ENCODE peak calls at places on chromosome 21, in four cellular contexts. Z, I, P and U are unnamed samples.

GRCh38 chr21:16908087-16908486 is 604.8 kb upstream of the CXADR start:
- DNase-seq in I (no peak), P (no peak), Z (peak; percentile 1), U (no peak)

GRCh38 chr21:34639882-34640788 is 25.2 kb upstream of the RCAN1 start:
- DNase-seq in P (no peak), Z (no peak), I (no peak), U (no peak)

GRCh38 chr21:31781737-31782136 is 49.8 kb upstream of the SCAF4 start:
- DNase-seq in P (peak; percentile 59), I (no peak), Z (peak; percentile 72), U (no peak)

GRCh38 chr21:46155514-46156377 is at the start of gene FTCD:
- DNase-seq in Z (no peak), P (peak; percentile 61), I (no peak), U (peak; percentile 38)

GRCh38 chr21:46081022-46081861 is 16.7 kb upstream of the COL6A2 start:
- DNase-seq in I (no peak), Z (no peak), P (no peak), U (peak; percentile 38)

GRCh38 chr21:33286600-33287456 is 20.7 kb downstream of the IL10RB start:
- DNase-seq in P (peak; percentile 75), I (no peak), Z (no peak), U (peak; percentile 93)

GRCh38 chr21:45965084-45965826 is 16.3 kb upstream of the COL6A1 start:
- DNase-seq in P (no peak), Z (no peak), I (no peak), U (no peak)

GRCh38 chr21:32283001-32283400 is 4.2 kb upstream of the MIS18A start:
- DNase-seq in I (no peak), P (no peak), Z (no peak), U (no peak)

GRCh38 chr21:23876925-23877558 is 1730.2 kb downstream of the MRPL39 start:
- DNase-seq in P (no peak), Z (no peak), I (no peak), U (no peak)

GRCh38 chr21:46205766-46206162 is 21.5 kb upstream of the SPATC1L start:
- DNase-seq in Z (no peak), I (no peak), P (no peak), U (no peak)

GRCh38 chr21:34530264-34530663 is 18.3 kb upstream of the KCNE1 start:
- DNase-seq in Z (no peak), P (no peak), I (no peak), U (no peak)

GRCh38 chr21:46100426-46100825 is 2.5 kb downstream of the COL6A2 start:
- DNase-seq in Z (no peak), P (no peak), I (no peak), U (peak; percentile 60)

GRCh38 chr21:16084776-16085364 is 355.1 kb downstream of the USP25 start:
- DNase-seq in P (peak; percentile 77), I (no peak), Z (no peak), U (no peak)

GRCh38 chr21:17901458-17902092 is 82.4 kb upstream of the C21orf91 start:
- DNase-seq in I (no peak), P (no peak), Z (no peak), U (no peak)

GRCh38 chr21:43204638-43205037 is 35.8 kb downstream of the CRYAA start:
- DNase-seq in Z (no peak), P (no peak), I (no peak), U (peak; percentile 25)

GRCh38 chr21:28215214-28215954 is 777.3 kb downstream of the LTN1 start:
- DNase-seq in I (no peak), Z (no peak), P (no peak), U (no peak)

GRCh38 chr21:27261676-27262075 is 294.8 kb upstream of the ADAMTS5 start:
- DNase-seq in I (no peak), P (no peak), Z (no peak), U (no peak)

GRCh38 chr21:15437873-15438272 is 291.9 kb upstream of the USP25 start:
- DNase-seq in Z (no peak), I (no peak), P (no peak), U (no peak)

GRCh38 chr21:26457817-26458216 is 115.3 kb downstream of the CYYR1 start:
- DNase-seq in Z (no peak), I (no peak), P (no peak), U (no peak)

GRCh38 chr21:25179116-25179515 is 428.2 kb downstream of the MRPL39 start:
- DNase-seq in I (no peak), P (no peak), Z (no peak), U (no peak)

GRCh38 chr21:32392880-32393676 is at the start of gene URB1:
- DNase-seq in P (peak; percentile 98), I (peak; percentile 80), Z (peak; percentile 88), U (peak; percentile 91)

GRCh38 chr21:46118305-46118870 is 20.5 kb downstream of the COL6A2 start:
- DNase-seq in I (no peak), P (peak; percentile 47), Z (no peak), U (no peak)

GRCh38 chr21:33821580-33822322 is 93.9 kb downstream of the ATP5PO start:
- DNase-seq in I (no peak), P (no peak), Z (no peak), U (no peak)

GRCh38 chr21:35202431-35202830 is 153.3 kb upstream of the RUNX1 start:
- DNase-seq in Z (no peak), I (no peak), P (no peak), U (no peak)

GRCh38 chr21:46119565-46120271 is 21.8 kb downstream of the COL6A2 start:
- DNase-seq in Z (no peak), I (no peak), P (peak; percentile 52), U (no peak)

GRCh38 chr21:42781150-42781980 is 98.0 kb downstream of the WDR4 start:
- DNase-seq in I (peak; percentile 54), Z (peak; percentile 33), P (no peak), U (no peak)

GRCh38 chr21:14591882-14592281 is 45.8 kb upstream of the SAMSN1 start:
- DNase-seq in P (peak; percentile 37), I (no peak), Z (no peak), U (no peak)

GRCh38 chr21:42652527-42653491 is 612 bp upstream of the PDE9A start:
- DNase-seq in I (peak; percentile 82), Z (peak; percentile 27), P (peak; percentile 88), U (peak; percentile 77)

GRCh38 chr21:17726047-17726446 is 93.1 kb downstream of the C21orf91 start:
- DNase-seq in I (no peak), P (no peak), Z (no peak), U (no peak)

GRCh38 chr21:46554431-46555224 is 50.3 kb downstream of the S100B start:
- DNase-seq in I (no peak), P (peak; percentile 64), Z (no peak), U (peak; percentile 45)

GRCh38 chr21:16418211-16418610 is 688.4 kb downstream of the USP25 start:
- DNase-seq in Z (no peak), P (no peak), I (no peak), U (no peak)

GRCh38 chr21:42564561-42564971 is 50.9 kb downstream of the SLC37A1 start:
- DNase-seq in P (no peak), Z (no peak), I (no peak), U (peak; percentile 38)

GRCh38 chr21:32412998-32413504 is 545 bp downstream of the EVA1C start:
- DNase-seq in P (peak; percentile 81), I (no peak), Z (peak; percentile 36), U (no peak)

GRCh38 chr21:19109694-19110093 is 706.1 kb upstream of the TMPRSS15 start:
- DNase-seq in P (no peak), Z (no peak), I (peak; percentile 12), U (no peak)
- H3K9me3 ChIP-seq in P (no peaks in the 10 kb centered on the region), Z (peaks cover 17% of the 10 kb centered on the region), I (no peaks in the 10 kb centered on the region), U (no peaks in the 10 kb centered on the region)

DNA sequence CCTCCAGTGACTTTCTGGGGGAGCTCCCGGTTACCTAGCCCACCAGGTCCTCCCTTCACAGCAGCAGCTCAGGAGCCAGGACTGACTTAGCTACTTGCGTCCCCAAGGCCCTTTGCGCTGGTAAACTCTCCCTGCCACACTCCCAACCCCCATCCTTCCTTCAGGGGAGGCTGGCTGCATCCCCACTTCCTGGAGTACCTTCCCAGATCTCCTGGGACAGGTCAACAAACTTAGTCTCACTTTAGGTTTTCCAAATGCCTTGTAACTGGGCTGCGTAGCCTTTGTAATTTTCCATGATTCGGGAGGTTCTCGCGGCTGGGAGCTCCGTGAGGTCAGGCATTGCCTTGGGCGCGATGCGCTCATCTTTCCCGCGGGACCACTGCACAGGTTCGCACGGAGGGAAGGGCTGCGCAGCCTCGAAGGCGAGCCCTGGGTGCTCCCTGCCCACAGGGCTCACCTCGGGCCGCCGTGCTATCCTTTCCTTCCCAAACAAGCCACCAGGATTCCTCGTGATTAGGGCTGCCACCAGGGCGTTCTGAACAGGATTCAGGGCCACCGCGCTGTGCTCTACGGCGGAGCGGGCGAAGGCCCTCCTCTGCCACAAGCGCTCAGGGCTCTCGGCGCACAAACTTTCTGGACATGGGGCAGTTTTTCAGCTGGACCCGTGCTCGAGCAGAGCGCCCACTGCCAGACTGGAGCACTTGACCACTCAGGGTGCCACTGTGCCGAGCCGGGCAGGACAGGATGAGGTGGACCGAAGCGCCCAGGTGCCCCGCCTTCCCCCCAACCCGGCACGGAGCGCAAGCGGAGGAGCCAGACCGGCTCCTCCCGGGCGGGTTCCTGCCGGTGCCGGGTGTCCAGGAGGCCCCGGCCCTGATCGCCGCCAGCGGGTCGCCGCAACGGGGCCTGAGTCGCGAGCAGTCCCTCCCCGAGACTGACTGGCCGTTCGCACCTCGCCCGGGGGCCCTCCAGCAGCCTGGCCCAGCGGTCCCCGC is 1.1 kb downstream of the TMPRSS2 start:
- DNase-seq in Z (no peak), P (no peak), I (peak; percentile 27), U (no peak)
- H3K27me3 ChIP-seq in Z (peaks cover 51% of the 10 kb centered on the region), P (no peaks in the 10 kb centered on the region), I (peaks cover 87% of the 10 kb centered on the region), U (peaks cover 32% of the 10 kb centered on the region)

GRCh38 chr21:38804030-38804616 is 1.6 kb upstream of the ETS2 start:
- DNase-seq in I (no peak), P (no peak), Z (no peak), U (no peak)
- H3K4me3 ChIP-seq in I (no peak overlapping the region), P (no peak overlapping the region), Z (no peak overlapping the region), U (no peak overlapping the region)

GRCh38 chr21:21366277-21366676 is 368.1 kb downstream of the NCAM2 start:
- DNase-seq in P (no peak), Z (peak; percentile 25), I (no peak), U (no peak)
- H3K9me3 ChIP-seq in P (no peaks in the 10 kb centered on the region), Z (no peaks in the 10 kb centered on the region), I (no peaks in the 10 kb centered on the region), U (no peaks in the 10 kb centered on the region)

DNA sequence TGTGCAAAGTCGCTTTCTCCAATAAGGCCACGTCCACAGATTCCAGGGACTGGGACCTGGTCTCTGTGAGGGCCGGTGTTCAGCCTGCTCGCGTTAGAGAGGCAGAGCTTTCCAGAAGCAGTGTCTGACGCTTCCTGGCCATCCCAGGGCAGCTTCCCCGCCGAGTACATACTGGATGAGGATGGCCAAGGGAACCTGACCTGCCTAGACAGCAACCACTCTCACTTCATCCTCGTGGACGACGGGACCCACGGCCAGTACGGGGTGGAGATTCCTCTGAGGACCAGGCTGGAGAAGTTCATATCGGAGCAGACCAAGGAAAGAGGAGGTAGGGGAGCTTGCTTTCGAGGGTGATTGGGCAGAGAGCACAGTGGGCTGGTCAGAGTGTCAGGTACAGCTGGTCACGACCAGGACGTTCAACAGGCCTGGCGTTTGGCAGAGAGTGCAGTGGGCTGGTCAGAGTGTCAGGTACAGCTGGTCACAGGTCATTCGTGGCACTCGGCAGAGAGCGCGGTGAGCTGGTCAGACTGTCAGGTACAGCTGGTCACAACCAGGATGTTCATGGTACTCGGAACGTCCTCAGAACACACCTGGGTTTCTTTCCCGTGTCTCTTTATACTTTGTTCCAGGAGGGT is 22.4 kb downstream of the TRPM2 start:
- DNase-seq in Z (no peak), P (no peak), I (no peak), U (peak; percentile 41)
- H3K27me3 ChIP-seq in Z (no peaks in the 10 kb centered on the region), P (no peaks in the 10 kb centered on the region), I (peaks cover 2% of the 10 kb centered on the region), U (peaks cover 6% of the 10 kb centered on the region)

GRCh38 chr21:44815852-44816628 is 1.8 kb downstream of the SUMO3 start:
- DNase-seq in P (no peak), Z (no peak), I (no peak), U (no peak)
- H3K4me3 ChIP-seq in P (no peak overlapping the region), Z (peak overlapping the region; percentile 68), I (no peak overlapping the region), U (no peak overlapping the region)

GRCh38 chr21:30256100-30256499 is 26.6 kb downstream of the KRTAP24-1 start:
- DNase-seq in Z (no peak), P (no peak), I (no peak), U (no peak)
- H3K9me3 ChIP-seq in Z (no peaks in the 10 kb centered on the region), P (no peaks in the 10 kb centered on the region), I (no peaks in the 10 kb centered on the region), U (no peaks in the 10 kb centered on the region)